ENCODE peak calls at places on chromosomes 7 and 10, in five cellular contexts. F, S, V, A and J are unnamed samples.

GRCh38 chr7:16264036-16264435 is 157.3 kb downstream of the CRPPA start:
- DNase-seq in V (no peak), A (no peak), F (peak; percentile 30), S (no peak), J (no peak)

GRCh38 chr10:132549416-132549815 is 11.8 kb downstream of the INPP5A start:
- DNase-seq in V (no peak), F (no peak), S (no peak), A (no peak), J (no peak)

GRCh38 chr10:13877154-13877909 is 290.6 kb downstream of the PRPF18 start:
- DNase-seq in A (no peak), F (peak; percentile 59), S (no peak), V (no peak), J (peak; percentile 89)

GRCh38 chr7:30612658-30613265 is 18.1 kb downstream of the GARS1 start:
- DNase-seq in V (no peak), S (no peak), A (no peak), F (no peak), J (no peak)

GRCh38 chr7:39431242-39431641 is 135.0 kb upstream of the YAE1 start:
- DNase-seq in S (no peak), V (no peak), A (no peak), F (no peak), J (no peak)

GRCh38 chr10:94123253-94123995 is 129.7 kb downstream of the PLCE1 start:
- DNase-seq in S (no peak), A (no peak), F (peak; percentile 74), V (no peak), J (no peak)

GRCh38 chr10:5942471-5942870 is 34.9 kb downstream of the IL15RA start:
- DNase-seq in A (no peak), F (no peak), V (no peak), S (peak; percentile 74), J (peak; percentile 88)

GRCh38 chr10:96765406-96766240 is 45.3 kb upstream of the PIK3AP1 start:
- DNase-seq in S (peak; percentile 73), F (peak; percentile 50), A (peak; percentile 73), V (peak; percentile 71), J (peak; percentile 80)

GRCh38 chr10:128854965-128855364 is 612.1 kb upstream of the MGMT start:
- DNase-seq in A (no peak), F (peak; percentile 8), S (peak; percentile 71), V (no peak), J (peak; percentile 82)

GRCh38 chr7:50791921-50792341 is 9.2 kb upstream of the GRB10 start:
- DNase-seq in A (no peak), S (no peak), V (no peak), F (peak; percentile 74), J (no peak)

GRCh38 chr7:43647772-43648643 is 65.1 kb downstream of the STK17A start:
- DNase-seq in S (peak; percentile 85), F (peak; percentile 100), V (no peak), A (no peak), J (peak; percentile 85)

GRCh38 chr7:30911561-30911969 is at the start of gene AQP1:
- DNase-seq in F (peak; percentile 62), V (no peak), S (peak; percentile 58), A (no peak), J (peak; percentile 97)

GRCh38 chr7:2721842-2722241 is 33.8 kb downstream of the AMZ1 start:
- DNase-seq in A (no peak), F (no peak), V (no peak), S (no peak), J (peak; percentile 66)

GRCh38 chr10:93566435-93567276 is at the start of gene FFAR4:
- DNase-seq in A (no peak), S (peak; percentile 34), F (no peak), V (no peak), J (peak; percentile 76)

GRCh38 chr7:6709808-6710207 is 3.1 kb upstream of the ZNF12 start:
- DNase-seq in V (no peak), F (no peak), A (no peak), S (no peak), J (no peak)

GRCh38 chr10:80541144-80541750 is 3.5 kb downstream of the SH2D4B start:
- DNase-seq in F (no peak), A (no peak), V (no peak), S (no peak), J (no peak)

GRCh38 chr7:70886547-70886946 is 245.4 kb upstream of the GALNT17 start:
- DNase-seq in F (no peak), V (no peak), S (no peak), A (no peak), J (no peak)

GRCh38 chr7:132580277-132580676 is 4.0 kb upstream of the PLXNA4 start:
- DNase-seq in S (no peak), A (no peak), F (no peak), V (no peak), J (no peak)

GRCh38 chr10:27145937-27146336 is 8.2 kb downstream of the YME1L1 start:
- DNase-seq in F (no peak), S (no peak), A (no peak), V (no peak), J (no peak)

GRCh38 chr7:95304990-95305389 is 19.3 kb downstream of the PON1 start:
- DNase-seq in S (no peak), V (no peak), F (no peak), A (no peak), J (no peak)

GRCh38 chr7:46512901-46513431 is 591.9 kb upstream of the IGFBP3 start:
- DNase-seq in F (peak; percentile 99), S (no peak), V (no peak), A (no peak), J (no peak)

GRCh38 chr7:77321300-77321699 is 94.8 kb downstream of the GSAP start:
- DNase-seq in A (no peak), V (no peak), F (no peak), S (no peak), J (no peak)

GRCh38 chr10:31808258-31809218 is 120.1 kb downstream of the ARHGAP12 start:
- DNase-seq in F (peak; percentile 89), A (no peak), V (peak; percentile 62), S (peak; percentile 49), J (no peak)

GRCh38 chr10:112967200-112967599 is 17.2 kb downstream of the TCF7L2 start:
- DNase-seq in A (no peak), S (no peak), V (no peak), F (peak; percentile 66), J (no peak)

GRCh38 chr7:151008511-151009323 is 15.6 kb downstream of the ATG9B start:
- DNase-seq in F (peak; percentile 25), S (peak; percentile 73), V (peak; percentile 69), A (peak; percentile 70), J (peak; percentile 90)

GRCh38 chr7:7331523-7331922 is 149.2 kb downstream of the C1GALT1 start:
- DNase-seq in V (no peak), A (no peak), F (no peak), S (no peak), J (no peak)

GRCh38 chr10:32982293-32982709 is 24.3 kb upstream of the ITGB1 start:
- DNase-seq in A (no peak), V (no peak), S (no peak), F (peak; percentile 87), J (no peak)

GRCh38 chr7:37342665-37343471 is 105.8 kb downstream of the ELMO1 start:
- DNase-seq in V (peak; percentile 82), S (no peak), A (peak; percentile 44), F (no peak), J (no peak)

DNA sequence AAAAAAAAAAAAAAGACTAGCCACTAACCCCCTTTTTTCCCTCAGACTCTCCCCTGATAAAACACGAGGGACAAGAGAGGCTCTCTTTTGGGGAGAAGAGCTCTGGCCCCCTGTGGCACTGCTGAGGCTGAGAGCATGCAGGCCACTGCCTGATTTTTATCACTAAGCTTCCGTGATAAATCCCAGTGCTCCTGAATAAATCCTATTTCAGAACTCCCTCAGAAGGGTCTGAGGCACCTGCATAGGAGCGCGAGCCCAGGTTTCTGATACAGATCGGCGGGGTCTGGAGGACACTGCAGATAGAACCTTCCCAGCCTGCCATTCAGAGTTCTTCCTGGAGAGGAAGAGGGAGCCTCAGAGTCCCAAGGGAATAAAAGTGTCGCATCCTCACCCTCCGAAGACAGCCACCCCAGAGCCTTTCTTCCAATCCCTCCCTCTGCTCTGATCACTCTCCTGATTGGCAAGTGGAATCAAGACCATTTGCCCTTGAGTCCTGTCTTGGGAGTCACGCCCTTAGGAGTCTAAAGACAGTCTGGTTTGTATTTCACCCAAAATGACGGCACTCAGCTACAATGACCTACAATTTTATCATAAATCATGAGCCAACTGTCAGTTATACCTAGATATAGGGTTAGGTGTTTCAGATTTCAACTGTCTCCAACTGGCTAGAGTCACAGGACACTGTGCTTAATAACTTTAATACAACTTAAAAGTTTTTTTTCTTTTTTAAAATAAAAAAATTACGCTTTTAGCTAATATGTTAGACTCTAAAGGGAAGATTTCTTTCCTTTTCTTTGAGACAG is 153.5 kb downstream of the RNF216 start:
- DNase-seq in V (no peak), F (no peak), S (no peak), A (no peak), J (no peak)
- H3K36me3 ChIP-seq in V (peaks cover 9% of the 10 kb centered on the region), F (peaks cover 12% of the 10 kb centered on the region), S (no peaks in the 10 kb centered on the region), A (peaks cover 16% of the 10 kb centered on the region), J (no peaks in the 10 kb centered on the region)

DNA sequence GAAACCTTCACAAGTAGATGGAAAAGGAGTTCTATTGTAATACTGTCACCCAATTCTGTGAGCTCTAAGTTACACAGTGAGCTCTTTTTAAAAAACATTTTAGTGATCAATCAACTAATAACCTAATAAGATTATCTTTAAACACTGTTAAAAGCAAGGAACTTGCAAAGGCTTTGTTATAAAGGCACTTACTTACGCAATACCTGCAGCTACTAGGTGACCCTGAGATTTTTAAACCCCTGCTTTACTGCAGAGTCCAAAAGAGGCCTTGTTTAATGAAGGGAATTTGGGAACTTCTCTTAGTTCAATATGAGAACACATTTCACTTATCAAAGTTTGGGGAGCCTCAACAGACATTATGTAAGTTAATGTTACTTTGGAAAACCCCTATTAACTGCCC is 53.3 kb downstream of the P4HA1 start:
- DNase-seq in V (no peak), S (no peak), F (no peak), A (no peak), J (no peak)
- H3K36me3 ChIP-seq in V (no peaks in the 10 kb centered on the region), S (no peaks in the 10 kb centered on the region), F (no peaks in the 10 kb centered on the region), A (peaks cover 12% of the 10 kb centered on the region), J (no peaks in the 10 kb centered on the region)

GRCh38 chr10:75226055-75226454 is 9.7 kb downstream of the COMTD1 start:
- DNase-seq in A (no peak), S (no peak), F (no peak), V (no peak), J (no peak)

GRCh38 chr10:75228278-75228677 is 7.5 kb downstream of the COMTD1 start:
- DNase-seq in S (no peak), A (no peak), F (no peak), V (no peak), J (no peak)

GRCh38 chr10:75220258-75220657 is 9.7 kb downstream of the VDAC2 start:
- DNase-seq in S (no peak), F (no peak), A (no peak), V (no peak), J (no peak)

GRCh38 chr10:75226656-75227055 is 9.1 kb downstream of the COMTD1 start:
- DNase-seq in F (no peak), S (peak; percentile 20), V (no peak), A (no peak), J (no peak)

GRCh38 chr10:75223507-75223906 is 12.2 kb downstream of the COMTD1 start:
- DNase-seq in S (peak; percentile 11), F (no peak), V (no peak), A (no peak), J (no peak)
- H3K36me3 ChIP-seq in S (no peaks in the 10 kb centered on the region), F (peaks cover 13% of the 10 kb centered on the region), V (peaks cover 25% of the 10 kb centered on the region), A (peaks cover 59% of the 10 kb centered on the region), J (peaks cover 4% of the 10 kb centered on the region)

DNA sequence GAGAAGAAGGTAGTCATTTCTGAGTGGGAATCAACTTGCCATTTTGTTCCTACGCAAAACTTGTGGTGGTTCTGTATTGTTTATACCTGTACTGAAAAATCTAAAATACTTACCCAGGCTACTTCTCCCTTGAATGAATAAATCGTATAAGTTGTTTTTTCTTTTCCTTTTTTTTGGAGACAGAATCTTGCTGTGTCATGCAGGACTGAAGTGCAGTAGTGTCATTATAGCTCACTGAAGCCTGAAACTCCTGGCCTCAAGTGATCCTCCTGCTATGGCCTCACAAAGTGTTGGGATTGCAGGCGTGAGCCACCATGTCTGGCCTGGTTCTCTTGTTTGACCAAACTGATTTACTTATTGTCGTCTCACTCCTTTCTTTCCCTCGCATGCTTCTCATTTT is 27.9 kb downstream of the LUC7L2 start:
- DNase-seq in S (no peak), V (no peak), A (no peak), F (no peak), J (no peak)
- H3K36me3 ChIP-seq in S (no peaks in the 10 kb centered on the region), V (peaks cover 7% of the 10 kb centered on the region), A (peaks cover 26% of the 10 kb centered on the region), F (no peaks in the 10 kb centered on the region), J (peaks cover 5% of the 10 kb centered on the region)